ENCODE peak calls at places on chromosome 1, in six cellular contexts. B is activated naive CD4-positive, alpha-beta T cell treated with anti-CD3 and anti-CD28 coated beads, Interleukin-2, amount 50 U/mL, for 16 hours; M is left kidney; T is type B pancreatic cell; A is NCI-H2081; V is A673. F is an unnamed sample.

GRCh38 chr1:167455786-167456446 is 62.4 kb downstream of the CD247 start:
- DNase-seq in B (peak), M (peak), T (no peak), A (no peak), V (peak), F (peak)

GRCh38 chr1:234694661-234695060 is 84.7 kb upstream of the IRF2BP2 start:
- DNase-seq in B (no peak), M (no peak), T (no peak), A (no peak), V (no peak), F (no peak)

GRCh38 chr1:15690317-15690716 is 6.2 kb downstream of the PLEKHM2 start:
- DNase-seq in B (no peak), M (no peak), T (no peak), A (no peak), V (no peak), F (no peak)

GRCh38 chr1:58290685-58291372 is 255.7 kb downstream of the OMA1 start:
- DNase-seq in B (no peak), M (peak), T (no peak), A (no peak), V (peak), F (peak)

GRCh38 chr1:113415256-113416189 is 25.2 kb downstream of the MAGI3 start:
- DNase-seq in B (no peak), M (peak), T (no peak), A (no peak), V (peak), F (no peak)

GRCh38 chr1:68955424-68955823 is 458.5 kb upstream of the DEPDC1 start:
- DNase-seq in B (no peak), M (no peak), T (no peak), A (peak), V (no peak), F (no peak)

GRCh38 chr1:156789621-156790318 is 22.4 kb downstream of the PRCC start:
- DNase-seq in B (no peak), M (no peak), T (no peak), A (no peak), V (no peak), F (no peak)

GRCh38 chr1:27491748-27492700 is 2.1 kb upstream of the WASF2 start:
- DNase-seq in B (no peak), M (peak), T (no peak), A (no peak), V (no peak), F (no peak)

GRCh38 chr1:210025870-210026269 is 87.9 kb downstream of the SYT14 start:
- DNase-seq in B (no peak), M (no peak), T (no peak), A (no peak), V (no peak), F (no peak)

GRCh38 chr1:237811633-237812032 is 79.1 kb downstream of the ZP4 start:
- DNase-seq in B (no peak), M (no peak), T (no peak), A (no peak), V (no peak), F (no peak)

GRCh38 chr1:182061597-182061996 is at the start of gene ZNF648:
- DNase-seq in B (no peak), M (peak), T (no peak), A (no peak), V (no peak), F (no peak)

GRCh38 chr1:6771568-6771825 is 13.8 kb upstream of the CAMTA1 start:
- DNase-seq in B (no peak), M (no peak), T (no peak), A (no peak), V (no peak), F (no peak)

GRCh38 chr1:229578168-229579100 is 19.9 kb upstream of the ABCB10 start:
- DNase-seq in B (no peak), M (no peak), T (no peak), A (no peak), V (no peak), F (no peak)

GRCh38 chr1:235874226-235874625 is 7.5 kb upstream of the LYST start:
- DNase-seq in B (no peak), M (peak), T (no peak), A (no peak), V (no peak), F (no peak)

GRCh38 chr1:28986296-28986910 is 72.0 kb downstream of the EPB41 start:
- DNase-seq in B (no peak), M (no peak), T (no peak), A (no peak), V (peak), F (no peak)

GRCh38 chr1:90989990-90990389 is 31.8 kb downstream of the ZNF644 start:
- DNase-seq in B (no peak), M (no peak), T (no peak), A (no peak), V (no peak), F (no peak)

GRCh38 chr1:228455715-228456114 is 31.5 kb upstream of the RNF187 start:
- DNase-seq in B (no peak), M (peak), T (no peak), A (no peak), V (no peak), F (peak)

F was measured in mesenchymal stem cell.